ENCODE peak calls at places on chromosomes 3 and 15, in five cellular contexts. Q is AG08395; C is stimulated activated CD4-positive, alpha-beta T cell treated with anti-CD3 and anti-CD28 coated beads, Interleukin-12 subunit alpha, Interleukin-12 subunit beta, amount 100 ng/mL, for 4 hours; V is activated CD4-positive, alpha-beta T cell treated with anti-CD3 and anti-CD28 coated beads for 36 hours; J is HEK293T. S is an unnamed sample.

GRCh38 chr3:135226057-135226456 is 431.0 kb downstream of the EPHB1 start:
- DNase-seq in V (no peak), J (no peak), C (no peak), Q (no peak), S (no peak)

GRCh38 chr3:15979490-15979889 is 181.7 kb upstream of the ANKRD28 start:
- DNase-seq in C (no peak), J (no peak), V (no peak), Q (peak), S (no peak)

GRCh38 chr3:55728461-55729100 is 241.5 kb upstream of the WNT5A start:
- DNase-seq in V (no peak), Q (no peak), C (no peak), J (no peak), S (no peak)

GRCh38 chr15:59274126-59274970 is 67.7 kb downstream of the LDHAL6B start:
- DNase-seq in V (no peak), Q (peak), C (no peak), J (no peak), S (no peak)

GRCh38 chr3:179651687-179652466 is 963 bp upstream of the USP13 start:
- DNase-seq in J (no peak), V (no peak), Q (no peak), C (no peak), S (no peak)

GRCh38 chr3:139173372-139174108 is 128.8 kb upstream of the PRR23C start:
- DNase-seq in C (no peak), Q (peak), J (no peak), V (no peak), S (no peak)

GRCh38 chr15:89760303-89761008 is 9.4 kb upstream of the MESP1 start:
- DNase-seq in C (peak), J (peak), Q (peak), V (peak), S (peak)

GRCh38 chr3:194247350-194247740 is 103.8 kb downstream of the CPN2 start:
- DNase-seq in C (no peak), Q (no peak), V (no peak), J (no peak), S (no peak)

GRCh38 chr3:129476586-129476985 is 36.6 kb downstream of the IFT122 start:
- DNase-seq in Q (no peak), C (no peak), J (no peak), V (no peak), S (no peak)

GRCh38 chr15:58548308-58549012 is 116.7 kb downstream of the LIPC start:
- DNase-seq in Q (no peak), C (no peak), J (no peak), V (no peak), S (no peak)

GRCh38 chr15:52103217-52104207 is 9.1 kb downstream of the BCL2L10 start:
- DNase-seq in J (no peak), Q (peak), C (no peak), V (peak), S (no peak)

GRCh38 chr3:52798376-52798977 is 3.9 kb downstream of the ITIH3 start:
- DNase-seq in Q (no peak), J (no peak), V (no peak), C (no peak), S (no peak)

GRCh38 chr15:81087121-81087520 is 46.9 kb upstream of the CFAP161 start:
- DNase-seq in V (no peak), Q (peak), J (no peak), C (no peak), S (no peak)

S was measured in iPS-NIHi11.